ENCODE peak calls at places on chromosomes 7 and 10, in five cellular contexts. O is progenitor cell of endocrine pancreas, N is heart left ventricle, M is endothelial cell, X is PC-3. Q is an unnamed sample.

GRCh38 chr10:48253970-48254657 is 20.4 kb downstream of the FRMPD2 start:
- DNase-seq in O (no peak), N (no peak), M (no peak), X (peak), Q (no peak)

GRCh38 chr7:42071372-42072261 is 165.4 kb downstream of the GLI3 start:
- DNase-seq in O (no peak), N (no peak), M (no peak), X (no peak), Q (no peak)

GRCh38 chr10:103554488-103555320 is 61.2 kb downstream of the NEURL1 start:
- DNase-seq in O (no peak), N (peak), M (no peak), X (peak), Q (peak)

GRCh38 chr10:31644931-31645633 is 283.5 kb downstream of the ARHGAP12 start:
- DNase-seq in O (no peak), N (no peak), M (no peak), X (no peak), Q (no peak)

GRCh38 chr7:23184709-23185354 is 3.0 kb downstream of the NUP42 start:
- DNase-seq in O (no peak), N (peak), M (peak), X (peak), Q (no peak)

GRCh38 chr10:26556756-26557640 is 118.9 kb downstream of the APBB1IP start:
- DNase-seq in O (peak), N (no peak), M (peak), X (peak), Q (peak)

GRCh38 chr7:39130304-39130703 is 152.6 kb downstream of the POU6F2 start:
- DNase-seq in O (no peak), N (no peak), M (no peak), X (no peak), Q (no peak)

GRCh38 chr7:17298840-17299476 is 506 bp downstream of the AHR start:
- DNase-seq in O (peak), N (peak), M (peak), X (peak), Q (no peak)

GRCh38 chr7:151199196-151199874 is 11.0 kb downstream of the H2BK1 start:
- DNase-seq in O (no peak), N (no peak), M (no peak), X (no peak), Q (no peak)

GRCh38 chr7:121924273-121925184 is 51.6 kb downstream of the PTPRZ1 start:
- DNase-seq in O (no peak), N (no peak), M (no peak), X (no peak), Q (no peak)

GRCh38 chr7:148042935-148043334 is 547.6 kb upstream of the C7orf33 start:
- DNase-seq in O (no peak), N (no peak), M (no peak), X (peak), Q (no peak)

GRCh38 chr10:62735464-62736188 is 68.9 kb upstream of the ADO start:
- DNase-seq in O (no peak), N (no peak), M (no peak), X (peak), Q (no peak)

GRCh38 chr7:43756368-43757072 is 2.0 kb upstream of the BLVRA start:
- DNase-seq in O (no peak), N (peak), M (no peak), X (peak), Q (no peak)

GRCh38 chr7:81500631-81501030 is 269.2 kb downstream of the HGF start:
- DNase-seq in O (no peak), N (no peak), M (no peak), X (peak), Q (no peak)

GRCh38 chr10:12605580-12606405 is 256.4 kb downstream of the CAMK1D start:
- DNase-seq in O (no peak), N (peak), M (no peak), X (peak), Q (no peak)

GRCh38 chr7:130995252-130996081 is 261.5 kb upstream of the KLF14 start:
- DNase-seq in O (no peak), N (no peak), M (no peak), X (no peak), Q (no peak)

DNA sequence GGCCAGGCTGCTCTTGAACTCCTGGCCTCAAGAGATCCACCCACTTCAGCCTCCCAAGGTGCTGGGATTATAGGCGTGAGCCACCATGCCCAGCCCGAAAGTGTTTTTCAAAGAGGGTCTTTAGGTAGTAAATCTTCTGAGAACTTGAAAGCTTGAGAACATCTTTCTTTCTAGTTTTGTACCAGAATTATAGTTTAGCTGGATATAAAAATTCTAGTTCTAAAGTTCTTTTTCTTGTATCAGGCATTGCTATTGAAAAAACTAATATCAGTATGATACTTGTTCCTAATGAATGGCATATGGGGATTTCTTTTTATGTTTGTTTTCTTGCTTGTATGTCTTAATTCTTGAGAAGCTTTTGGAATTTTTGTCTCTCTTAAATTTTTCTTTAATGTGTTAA is 43.2 kb downstream of the TLX1 start:
- DNase-seq in O (no peak), N (no peak), M (no peak), X (no peak), Q (no peak)
- TF ChIP-seq CTCF in O (no peak), N (no peak), M (no peak), X (no peak), Q (no peak)

GRCh38 chr7:126957443-126957842 is 295.3 kb downstream of the GRM8 start:
- DNase-seq in O (no peak), N (no peak), M (no peak), X (no peak), Q (no peak)

GRCh38 chr7:126958367-126958766 is 294.4 kb downstream of the GRM8 start:
- DNase-seq in O (no peak), N (no peak), M (no peak), X (no peak), Q (no peak)

GRCh38 chr7:126959649-126960048 is 293.1 kb downstream of the GRM8 start:
- DNase-seq in O (no peak), N (no peak), M (no peak), X (no peak), Q (no peak)
- TF ChIP-seq CTCF in O (no peak), N (no peak), M (no peak), X (no peak), Q (no peak)

DNA sequence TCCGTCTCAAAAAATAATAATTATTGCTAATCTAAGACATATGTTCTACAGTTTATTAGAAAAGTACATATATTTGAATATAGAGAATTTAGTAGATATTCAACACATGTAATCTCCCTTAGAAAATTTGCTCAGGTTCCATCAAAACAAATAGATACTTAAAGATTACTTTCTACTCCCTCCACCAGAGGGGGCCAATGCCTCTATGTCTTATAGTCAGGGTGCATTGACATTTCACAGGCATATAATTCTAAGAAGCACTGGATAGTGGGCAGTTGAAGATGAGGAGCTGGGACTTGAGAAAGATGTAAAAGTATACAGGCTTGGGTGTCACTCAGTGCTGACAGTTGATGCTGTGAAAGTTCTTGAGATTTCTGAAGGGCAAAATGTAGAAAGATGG is 301.6 kb upstream of the HPS1 start:
- DNase-seq in O (no peak), N (no peak), M (peak), X (peak), Q (no peak)
- TF ChIP-seq CTCF in O (peak), N (peak), M (peak), X (peak), Q (peak)

GRCh38 chr10:131346456-131346855 is 34.9 kb upstream of the TCERG1L start:
- DNase-seq in O (no peak), N (no peak), M (no peak), X (no peak), Q (no peak)
- TF ChIP-seq CTCF in O (no peak), N (no peak), M (no peak), X (no peak), Q (no peak)

DNA sequence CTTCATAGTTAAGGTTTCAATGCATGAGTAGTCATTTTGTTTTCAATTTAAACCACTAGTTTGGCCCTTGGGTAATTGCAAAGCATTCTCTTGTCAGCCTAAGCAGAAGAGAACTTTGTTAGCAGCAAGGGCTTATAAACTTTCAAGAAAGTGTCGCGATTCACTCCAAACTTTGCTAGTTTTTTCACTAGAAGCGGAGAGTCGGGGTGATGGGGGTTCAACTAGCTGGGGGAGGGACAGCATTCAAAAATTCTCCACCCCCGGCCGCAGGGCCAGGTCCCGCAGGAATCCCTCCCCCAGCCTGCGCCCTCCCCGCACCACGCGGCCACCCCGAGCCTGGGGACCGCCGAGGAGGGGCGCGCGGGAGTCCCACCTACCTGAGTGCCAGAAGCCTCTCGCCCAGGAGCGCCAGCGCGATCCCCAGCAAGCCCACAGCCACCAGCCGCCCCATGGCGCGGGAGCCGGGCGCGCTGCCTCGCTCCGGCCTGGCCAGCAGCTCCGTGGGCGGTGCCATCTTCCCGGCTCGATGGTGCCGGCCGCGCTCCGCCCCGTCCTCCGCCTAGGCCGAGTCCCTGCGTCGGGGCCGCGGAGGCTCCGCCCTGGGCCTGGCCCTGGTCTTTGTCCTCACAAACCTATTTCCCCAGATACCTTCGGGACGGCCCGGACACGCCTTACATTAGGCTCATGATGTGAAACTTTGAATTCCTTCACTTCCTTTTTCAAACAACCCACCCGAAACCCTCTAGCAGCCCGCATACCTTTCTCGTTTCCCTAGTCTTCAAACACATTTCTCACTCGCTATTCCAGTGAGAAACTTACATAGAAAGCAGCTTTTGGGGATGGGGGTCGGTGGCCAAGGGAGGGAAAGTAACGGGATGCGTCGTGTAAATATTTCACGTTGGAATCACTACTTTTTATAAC is at the start of gene PON2:
- DNase-seq in O (peak), N (peak), M (peak), X (peak), Q (peak)
- TF ChIP-seq CTCF in O (no peak), N (no peak), M (no peak), X (no peak), Q (no peak)

DNA sequence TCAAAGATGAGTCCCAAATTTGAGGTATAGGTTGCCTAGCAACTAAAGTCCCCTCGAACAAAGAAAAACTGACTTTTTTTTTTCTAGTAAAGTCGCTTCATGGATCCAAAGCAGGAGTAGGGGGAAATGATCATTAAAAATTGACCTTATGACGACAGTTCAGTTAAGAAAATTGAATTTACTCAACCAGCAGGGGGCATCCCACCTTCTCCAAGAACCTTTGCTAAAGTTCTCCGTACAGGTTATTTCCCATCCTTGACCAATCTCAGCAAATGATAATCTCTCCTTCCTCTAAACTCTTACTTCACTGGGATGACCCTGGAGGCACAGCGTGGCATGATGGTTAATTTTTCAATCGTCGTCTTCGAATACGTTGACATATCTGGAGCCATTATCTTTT is 228.3 kb downstream of the CALN1 start:
- DNase-seq in O (no peak), N (no peak), M (peak), X (peak), Q (no peak)
- TF ChIP-seq CTCF in O (peak), N (peak), M (peak), X (peak), Q (peak)

GRCh38 chr10:73232887-73233286 is 14.2 kb downstream of the DNAJC9 start:
- DNase-seq in O (no peak), N (no peak), M (peak), X (peak), Q (no peak)
- TF ChIP-seq CTCF in O (peak), N (no peak), M (no peak), X (peak), Q (no peak)

GRCh38 chr7:33191326-33191725 is 62.0 kb downstream of the BBS9 start:
- DNase-seq in O (no peak), N (no peak), M (no peak), X (peak), Q (no peak)
- TF ChIP-seq CTCF in O (no peak), N (no peak), M (no peak), X (peak), Q (no peak)

GRCh38 chr10:106789623-106790022 is 374.9 kb downstream of the SORCS1 start:
- DNase-seq in O (no peak), N (no peak), M (no peak), X (no peak), Q (no peak)

GRCh38 chr10:106795619-106796018 is 368.9 kb downstream of the SORCS1 start:
- DNase-seq in O (peak), N (peak), M (peak), X (peak), Q (no peak)
- TF ChIP-seq CTCF in O (peak), N (peak), M (peak), X (peak), Q (peak)

DNA sequence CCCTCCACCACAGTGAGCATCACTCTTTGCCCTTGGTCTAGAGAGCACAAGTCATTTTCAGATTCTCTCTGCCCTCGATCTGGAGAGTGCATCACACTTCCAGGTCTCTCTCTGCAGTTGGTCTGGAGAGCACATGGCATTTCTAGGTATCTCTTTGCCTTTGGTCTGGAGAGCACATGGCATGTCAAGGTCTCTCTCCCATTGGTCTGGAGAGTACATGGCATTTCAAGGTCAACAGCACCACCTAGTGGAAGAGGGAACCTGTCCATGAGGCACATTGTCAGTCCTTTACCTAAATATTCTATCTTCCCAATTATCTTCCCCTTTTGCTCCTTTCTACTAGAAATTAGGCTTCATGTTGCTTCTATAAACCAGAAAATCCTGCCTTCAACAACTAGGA is 1139.4 kb downstream of the XPNPEP1 start:
- DNase-seq in O (no peak), N (no peak), M (peak), X (peak), Q (no peak)
- TF ChIP-seq CTCF in O (peak), N (no peak), M (peak), X (peak), Q (peak)

Q was measured in D721Med.